ENCODE peak calls at places on chromosomes 1 and 21, in six cellular contexts. One of them, this sample, is unnamed.

GRCh38 chr1:107141491-107142369 is 891 bp downstream of the NTNG1 start:
- DNase-seq in GM13976: peak; percentile 58
- DNase-seq in heart left ventricle: no peak
- DNase-seq in fibroblast of lung: peak; percentile 87
- DNase-seq in lower lobe of right lung: peak; percentile 46
- DNase-seq in tibial artery: no peak
- DNase-seq in this sample: peak; percentile 41

GRCh38 chr1:195939844-195940243 is 668.4 kb downstream of the KCNT2 start:
- DNase-seq in GM13976: no peak
- DNase-seq in heart left ventricle: no peak
- DNase-seq in fibroblast of lung: peak; percentile 18
- DNase-seq in lower lobe of right lung: no peak
- DNase-seq in tibial artery: no peak
- DNase-seq in this sample: no peak

GRCh38 chr21:24223625-24224024 is 1383.7 kb downstream of the MRPL39 start:
- DNase-seq in GM13976: no peak
- DNase-seq in heart left ventricle: no peak
- DNase-seq in fibroblast of lung: peak; percentile 1
- DNase-seq in lower lobe of right lung: no peak
- DNase-seq in tibial artery: no peak
- DNase-seq in this sample: no peak

GRCh38 chr21:36776981-36777617 is 78.2 kb downstream of the SIM2 start:
- DNase-seq in GM13976: no peak
- DNase-seq in heart left ventricle: no peak
- DNase-seq in fibroblast of lung: no peak
- DNase-seq in lower lobe of right lung: no peak
- DNase-seq in tibial artery: no peak
- DNase-seq in this sample: no peak

GRCh38 chr1:3375256-3375655 is 79.2 kb upstream of the ARHGEF16 start:
- DNase-seq in GM13976: no peak
- DNase-seq in heart left ventricle: no peak
- DNase-seq in fibroblast of lung: no peak
- DNase-seq in lower lobe of right lung: no peak
- DNase-seq in tibial artery: no peak
- DNase-seq in this sample: no peak

GRCh38 chr1:4156241-4156640 is 256.2 kb upstream of the C1orf174 start:
- DNase-seq in GM13976: no peak
- DNase-seq in heart left ventricle: no peak
- DNase-seq in fibroblast of lung: no peak
- DNase-seq in lower lobe of right lung: no peak
- DNase-seq in tibial artery: no peak
- DNase-seq in this sample: no peak

GRCh38 chr1:171801395-171801990 is 20.0 kb downstream of the METTL13 start:
- DNase-seq in GM13976: peak; percentile 50
- DNase-seq in heart left ventricle: no peak
- DNase-seq in fibroblast of lung: peak; percentile 65
- DNase-seq in lower lobe of right lung: no peak
- DNase-seq in tibial artery: no peak
- DNase-seq in this sample: peak; percentile 48

GRCh38 chr1:162019006-162019405 is 4.7 kb downstream of the OLFML2B start:
- DNase-seq in GM13976: no peak
- DNase-seq in heart left ventricle: no peak
- DNase-seq in fibroblast of lung: peak; percentile 64
- DNase-seq in lower lobe of right lung: no peak
- DNase-seq in tibial artery: no peak
- DNase-seq in this sample: no peak

GRCh38 chr1:59880735-59881134 is 45.8 kb downstream of the CYP2J2 start:
- DNase-seq in GM13976: no peak
- DNase-seq in heart left ventricle: no peak
- DNase-seq in fibroblast of lung: peak; percentile 30
- DNase-seq in lower lobe of right lung: no peak
- DNase-seq in tibial artery: no peak
- DNase-seq in this sample: no peak

GRCh38 chr1:180265871-180266270 is 35.8 kb downstream of the LHX4 start:
- DNase-seq in GM13976: no peak
- DNase-seq in heart left ventricle: no peak
- DNase-seq in fibroblast of lung: no peak
- DNase-seq in lower lobe of right lung: no peak
- DNase-seq in tibial artery: no peak
- DNase-seq in this sample: no peak

GRCh38 chr1:81305997-81306452 is 494.7 kb upstream of the ADGRL2 start:
- DNase-seq in GM13976: peak; percentile 18
- DNase-seq in heart left ventricle: peak; percentile 19
- DNase-seq in fibroblast of lung: peak; percentile 84
- DNase-seq in lower lobe of right lung: no peak
- DNase-seq in tibial artery: no peak
- DNase-seq in this sample: no peak

GRCh38 chr1:37682334-37682987 is 9.9 kb upstream of the CDCA8 start:
- DNase-seq in GM13976: peak; percentile 65
- DNase-seq in heart left ventricle: peak; percentile 50
- DNase-seq in fibroblast of lung: peak; percentile 72
- DNase-seq in lower lobe of right lung: peak; percentile 66
- DNase-seq in tibial artery: peak; percentile 81
- DNase-seq in this sample: peak; percentile 71

GRCh38 chr1:46489169-46489637 is 433 bp upstream of the DMBX1 start:
- DNase-seq in GM13976: no peak
- DNase-seq in heart left ventricle: no peak
- DNase-seq in fibroblast of lung: no peak
- DNase-seq in lower lobe of right lung: no peak
- DNase-seq in tibial artery: no peak
- DNase-seq in this sample: no peak

GRCh38 chr1:59298178-59298583 is 1.3 kb downstream of the FGGY start:
- DNase-seq in GM13976: no peak
- DNase-seq in heart left ventricle: peak; percentile 38
- DNase-seq in fibroblast of lung: peak; percentile 53
- DNase-seq in lower lobe of right lung: no peak
- DNase-seq in tibial artery: no peak
- DNase-seq in this sample: no peak

GRCh38 chr1:2314297-2314802 is 77.0 kb downstream of the MORN1 start:
- DNase-seq in GM13976: no peak
- DNase-seq in heart left ventricle: peak; percentile 71
- DNase-seq in fibroblast of lung: peak; percentile 64
- DNase-seq in lower lobe of right lung: peak; percentile 79
- DNase-seq in tibial artery: peak; percentile 88
- DNase-seq in this sample: no peak

GRCh38 chr1:58251415-58252073 is 295.0 kb downstream of the OMA1 start:
- DNase-seq in GM13976: peak; percentile 34
- DNase-seq in heart left ventricle: no peak
- DNase-seq in fibroblast of lung: no peak
- DNase-seq in lower lobe of right lung: no peak
- DNase-seq in tibial artery: no peak
- DNase-seq in this sample: no peak

GRCh38 chr1:37676281-37677243 is 15.8 kb upstream of the CDCA8 start:
- DNase-seq in GM13976: peak; percentile 64
- DNase-seq in heart left ventricle: no peak
- DNase-seq in fibroblast of lung: no peak
- DNase-seq in lower lobe of right lung: no peak
- DNase-seq in tibial artery: peak; percentile 33
- DNase-seq in this sample: peak; percentile 67

GRCh38 chr1:219480011-219480410 is 132.9 kb downstream of the ZC3H11B start:
- DNase-seq in GM13976: no peak
- DNase-seq in heart left ventricle: no peak
- DNase-seq in fibroblast of lung: no peak
- DNase-seq in lower lobe of right lung: no peak
- DNase-seq in tibial artery: no peak
- DNase-seq in this sample: no peak

GRCh38 chr1:197958861-197959260 is 41.7 kb downstream of the LHX9 start:
- DNase-seq in GM13976: no peak
- DNase-seq in heart left ventricle: no peak
- DNase-seq in fibroblast of lung: no peak
- DNase-seq in lower lobe of right lung: no peak
- DNase-seq in tibial artery: no peak
- DNase-seq in this sample: no peak

GRCh38 chr1:227429447-227430359 is 111.4 kb upstream of the CDC42BPA start:
- DNase-seq in GM13976: no peak
- DNase-seq in heart left ventricle: peak; percentile 63
- DNase-seq in fibroblast of lung: peak; percentile 22
- DNase-seq in lower lobe of right lung: no peak
- DNase-seq in tibial artery: no peak
- DNase-seq in this sample: no peak

GRCh38 chr1:17744666-17745563 is 10.2 kb upstream of the ACTL8 start:
- DNase-seq in GM13976: no peak
- DNase-seq in heart left ventricle: no peak
- DNase-seq in fibroblast of lung: no peak
- DNase-seq in lower lobe of right lung: no peak
- DNase-seq in tibial artery: no peak
- DNase-seq in this sample: no peak

GRCh38 chr1:3036646-3037280 is 15.5 kb downstream of the ACTRT2 start:
- DNase-seq in GM13976: no peak
- DNase-seq in heart left ventricle: no peak
- DNase-seq in fibroblast of lung: no peak
- DNase-seq in lower lobe of right lung: no peak
- DNase-seq in tibial artery: peak; percentile 55
- DNase-seq in this sample: no peak

GRCh38 chr21:35256468-35256988 is 207.4 kb upstream of the RUNX1 start:
- DNase-seq in GM13976: no peak
- DNase-seq in heart left ventricle: peak; percentile 81
- DNase-seq in fibroblast of lung: peak; percentile 99
- DNase-seq in lower lobe of right lung: peak; percentile 83
- DNase-seq in tibial artery: peak; percentile 84
- DNase-seq in this sample: no peak

GRCh38 chr1:25710583-25711347 is 89.2 kb upstream of the SELENON start:
- DNase-seq in GM13976: no peak
- DNase-seq in heart left ventricle: no peak
- DNase-seq in fibroblast of lung: no peak
- DNase-seq in lower lobe of right lung: no peak
- DNase-seq in tibial artery: no peak
- DNase-seq in this sample: no peak

GRCh38 chr21:45166931-45167330 is 92.6 kb downstream of the ADARB1 start:
- DNase-seq in GM13976: no peak
- DNase-seq in heart left ventricle: no peak
- DNase-seq in fibroblast of lung: no peak
- DNase-seq in lower lobe of right lung: no peak
- DNase-seq in tibial artery: no peak
- DNase-seq in this sample: no peak

GRCh38 chr1:231954751-231955150 is 328.2 kb downstream of the DISC1 start:
- DNase-seq in GM13976: no peak
- DNase-seq in heart left ventricle: no peak
- DNase-seq in fibroblast of lung: no peak
- DNase-seq in lower lobe of right lung: no peak
- DNase-seq in tibial artery: no peak
- DNase-seq in this sample: no peak

GRCh38 chr1:20588634-20589225 is at the start of gene CDA:
- DNase-seq in GM13976: no peak
- DNase-seq in heart left ventricle: no peak
- DNase-seq in fibroblast of lung: no peak
- DNase-seq in lower lobe of right lung: peak; percentile 56
- DNase-seq in tibial artery: no peak
- DNase-seq in this sample: no peak

GRCh38 chr1:7760245-7760644 is 10.9 kb upstream of the VAMP3 start:
- DNase-seq in GM13976: no peak
- DNase-seq in heart left ventricle: no peak
- DNase-seq in fibroblast of lung: no peak
- DNase-seq in lower lobe of right lung: no peak
- DNase-seq in tibial artery: no peak
- DNase-seq in this sample: no peak

GRCh38 chr1:182185822-182186756 is 124.6 kb upstream of the ZNF648 start:
- DNase-seq in GM13976: no peak
- DNase-seq in heart left ventricle: no peak
- DNase-seq in fibroblast of lung: peak; percentile 32
- DNase-seq in lower lobe of right lung: no peak
- DNase-seq in tibial artery: no peak
- DNase-seq in this sample: no peak

GRCh38 chr21:45309541-45310381 is 22.1 kb upstream of the POFUT2 start:
- DNase-seq in GM13976: no peak
- DNase-seq in heart left ventricle: no peak
- DNase-seq in fibroblast of lung: no peak
- DNase-seq in lower lobe of right lung: peak; percentile 51
- DNase-seq in tibial artery: peak; percentile 66
- DNase-seq in this sample: no peak

GRCh38 chr1:53688703-53689102 is 50.3 kb downstream of the GLIS1 start:
- DNase-seq in GM13976: no peak
- DNase-seq in heart left ventricle: no peak
- DNase-seq in fibroblast of lung: no peak
- DNase-seq in lower lobe of right lung: no peak
- DNase-seq in tibial artery: no peak
- DNase-seq in this sample: no peak

GRCh38 chr1:193629875-193630274 is 443.5 kb upstream of the B3GALT2 start:
- DNase-seq in GM13976: no peak
- DNase-seq in heart left ventricle: no peak
- DNase-seq in fibroblast of lung: no peak
- DNase-seq in lower lobe of right lung: no peak
- DNase-seq in tibial artery: no peak
- DNase-seq in this sample: no peak

DNA sequence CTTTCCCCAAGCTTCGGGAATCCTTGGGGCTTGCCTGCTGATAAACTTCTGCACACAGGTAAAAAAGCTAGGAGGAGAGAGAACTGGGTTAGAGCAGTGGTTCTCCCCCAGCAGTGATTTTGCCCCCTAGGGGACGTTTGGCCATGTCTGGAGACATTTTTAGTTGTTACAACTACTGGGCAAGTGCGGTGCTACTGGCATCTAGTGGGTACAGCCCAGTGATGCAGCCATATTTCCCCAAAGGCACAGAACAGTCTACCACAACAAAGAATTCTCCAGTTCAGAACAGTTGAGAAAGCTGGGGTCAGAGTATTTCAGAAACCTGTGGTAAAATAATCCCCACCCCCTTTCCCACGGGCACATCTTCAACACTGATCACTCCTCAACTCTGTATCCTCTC is 41.3 kb downstream of the LRRC71 start:
- DNase-seq in GM13976: no peak
- DNase-seq in heart left ventricle: no peak
- DNase-seq in fibroblast of lung: no peak
- DNase-seq in lower lobe of right lung: no peak
- DNase-seq in tibial artery: no peak
- DNase-seq in this sample: no peak
- TF ChIP-seq CTCF in GM13976: no peak
- TF ChIP-seq CTCF in heart left ventricle: no peak
- TF ChIP-seq CTCF in fibroblast of lung: peak; percentile 9
- TF ChIP-seq CTCF in lower lobe of right lung: no peak
- TF ChIP-seq CTCF in tibial artery: no peak
- TF ChIP-seq CTCF in this sample: peak; percentile 11

GRCh38 chr1:6037338-6037762 is 8.3 kb upstream of the KCNAB2 start:
- DNase-seq in GM13976: peak; percentile 73
- DNase-seq in heart left ventricle: no peak
- DNase-seq in fibroblast of lung: no peak
- DNase-seq in lower lobe of right lung: no peak
- DNase-seq in tibial artery: no peak
- DNase-seq in this sample: peak; percentile 59
- TF ChIP-seq CTCF in GM13976: no peak
- TF ChIP-seq CTCF in heart left ventricle: no peak
- TF ChIP-seq CTCF in fibroblast of lung: no peak
- TF ChIP-seq CTCF in lower lobe of right lung: no peak
- TF ChIP-seq CTCF in tibial artery: no peak
- TF ChIP-seq CTCF in this sample: no peak

GRCh38 chr21:17903029-17903806 is 84.1 kb upstream of the C21orf91 start:
- DNase-seq in GM13976: peak; percentile 53
- DNase-seq in heart left ventricle: no peak
- DNase-seq in fibroblast of lung: peak; percentile 73
- DNase-seq in lower lobe of right lung: no peak
- DNase-seq in tibial artery: no peak
- DNase-seq in this sample: peak; percentile 43
- TF ChIP-seq CTCF in GM13976: peak; percentile 8
- TF ChIP-seq CTCF in heart left ventricle: peak; percentile 44
- TF ChIP-seq CTCF in fibroblast of lung: no peak
- TF ChIP-seq CTCF in lower lobe of right lung: peak; percentile 22
- TF ChIP-seq CTCF in tibial artery: peak; percentile 27
- TF ChIP-seq CTCF in this sample: no peak

GRCh38 chr21:46326110-46326703 is 2.3 kb downstream of the PCNT start:
- DNase-seq in GM13976: peak; percentile 24
- DNase-seq in heart left ventricle: no peak
- DNase-seq in fibroblast of lung: no peak
- DNase-seq in lower lobe of right lung: no peak
- DNase-seq in tibial artery: no peak
- DNase-seq in this sample: no peak
- TF ChIP-seq CTCF in GM13976: no peak
- TF ChIP-seq CTCF in heart left ventricle: no peak
- TF ChIP-seq CTCF in fibroblast of lung: no peak
- TF ChIP-seq CTCF in lower lobe of right lung: no peak
- TF ChIP-seq CTCF in tibial artery: no peak
- TF ChIP-seq CTCF in this sample: peak; percentile 24